ENCODE peak calls at places on chromosomes 3 and 15, in seven cellular contexts. S is dorsolateral prefrontal cortex, Z is heart right ventricle, C is astrocyte of the spinal cord, O is mucosa of descending colon, T is adrenal gland, A is esophagus squamous epithelium. Y is an unnamed sample.

GRCh38 chr3:140758791-140759444 is 81.1 kb downstream of the TRIM42 start:
- DNase-seq in S (no peak), Z (no peak), C (no peak), O (no peak), T (no peak), A (no peak), Y (no peak)

GRCh38 chr3:47512416-47513124 is 942 bp downstream of the ELP6 start:
- DNase-seq in S (no peak), Z (peak), C (peak), O (peak), T (peak), A (no peak), Y (no peak)

GRCh38 chr15:63086271-63086670 is 35.4 kb upstream of the LACTB start:
- DNase-seq in S (no peak), Z (no peak), C (peak), O (no peak), T (no peak), A (no peak), Y (no peak)

GRCh38 chr3:109161487-109162108 is 25.1 kb downstream of the C3orf85 start:
- DNase-seq in S (no peak), Z (no peak), C (no peak), O (no peak), T (no peak), A (no peak), Y (no peak)

GRCh38 chr3:12479919-12480425 is 4.3 kb upstream of the TSEN2 start:
- DNase-seq in S (no peak), Z (peak), C (peak), O (peak), T (no peak), A (no peak), Y (peak)

GRCh38 chr15:36807134-36807764 is 227.8 kb downstream of the CDIN1 start:
- DNase-seq in S (no peak), Z (no peak), C (no peak), O (no peak), T (no peak), A (no peak), Y (no peak)

GRCh38 chr3:171566803-171567422 is 106.7 kb upstream of the TNIK start:
- DNase-seq in S (no peak), Z (no peak), C (peak), O (no peak), T (no peak), A (no peak), Y (peak)

GRCh38 chr3:105365536-105366301 is 990 bp upstream of the ALCAM start:
- DNase-seq in S (no peak), Z (no peak), C (peak), O (no peak), T (no peak), A (no peak), Y (no peak)

GRCh38 chr3:141407043-141407442 is 38.7 kb downstream of the ZBTB38 start:
- DNase-seq in S (no peak), Z (peak), C (peak), O (no peak), T (peak), A (no peak), Y (no peak)

GRCh38 chr3:162072656-162073055 is 576.0 kb downstream of the OTOL1 start:
- DNase-seq in S (no peak), Z (no peak), C (no peak), O (no peak), T (no peak), A (no peak), Y (no peak)

GRCh38 chr3:124592658-124593441 is 137.4 kb upstream of the UMPS start:
- DNase-seq in S (no peak), Z (no peak), C (no peak), O (peak), T (no peak), A (no peak), Y (no peak)

GRCh38 chr15:31497838-31498237 is 171.2 kb downstream of the KLF13 start:
- DNase-seq in S (no peak), Z (no peak), C (no peak), O (no peak), T (no peak), A (no peak), Y (no peak)

GRCh38 chr3:7536510-7536909 is 675.6 kb downstream of the GRM7 start:
- DNase-seq in S (no peak), Z (no peak), C (no peak), O (no peak), T (no peak), A (no peak), Y (no peak)

GRCh38 chr15:73601449-73602425 is 31.5 kb downstream of the NPTN start:
- DNase-seq in S (peak), Z (peak), C (peak), O (no peak), T (peak), A (no peak), Y (peak)

GRCh38 chr3:25107918-25108617 is 320.0 kb upstream of the RARB start:
- DNase-seq in S (no peak), Z (no peak), C (no peak), O (no peak), T (no peak), A (no peak), Y (no peak)

GRCh38 chr3:66239513-66240135 is 18.8 kb downstream of the SLC25A26 start:
- DNase-seq in S (no peak), Z (no peak), C (no peak), O (no peak), T (no peak), A (no peak), Y (no peak)

GRCh38 chr3:49750056-49750455 is 26.3 kb upstream of the GMPPB start:
- DNase-seq in S (no peak), Z (no peak), C (no peak), O (no peak), T (no peak), A (no peak), Y (no peak)

GRCh38 chr3:189340680-189341460 is 169.1 kb downstream of the TPRG1 start:
- DNase-seq in S (no peak), Z (no peak), C (no peak), O (no peak), T (peak), A (no peak), Y (no peak)

DNA sequence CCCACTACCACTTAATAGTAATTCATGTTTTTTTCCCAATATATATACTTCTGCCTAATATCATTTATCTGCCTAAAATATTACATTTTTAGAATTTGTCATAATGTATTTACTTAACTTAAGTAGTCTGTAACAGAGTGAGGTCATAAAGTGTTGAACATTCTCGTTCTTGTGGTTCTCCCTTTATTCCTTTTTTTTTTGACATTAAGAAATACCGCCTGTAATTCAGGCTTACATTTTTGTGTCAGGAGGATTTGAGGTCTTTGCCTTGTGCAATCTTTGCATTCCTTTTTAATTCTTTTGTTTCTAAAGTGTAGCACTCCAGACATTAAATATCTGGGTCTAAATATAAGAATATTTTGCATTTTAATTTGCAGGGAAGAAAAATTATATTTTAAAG is 315.4 kb downstream of the PTPRG start:
- DNase-seq in S (no peak), Z (no peak), C (peak), O (no peak), T (no peak), A (no peak), Y (no peak)
- H3K4me3 ChIP-seq in S (no peak), Z (no peak), C (no peak), O (no peak), T (no peak), A (no peak), Y (no peak)

GRCh38 chr3:52388348-52388821 is 56.5 kb downstream of the SEMA3G start:
- DNase-seq in S (no peak), Z (no peak), C (no peak), O (no peak), T (no peak), A (no peak), Y (no peak)
- TF ChIP-seq CTCF in S (no peak), Z (no peak), C (no peak), O (no peak), T (no peak), A (no peak), Y (peak)

GRCh38 chr15:51727141-51727897 is 10.1 kb downstream of the LYSMD2 start:
- DNase-seq in S (no peak), Z (no peak), C (no peak), O (no peak), T (peak), A (no peak), Y (no peak)

GRCh38 chr15:51724199-51724598 is 13.3 kb downstream of the LYSMD2 start:
- DNase-seq in S (no peak), Z (no peak), C (no peak), O (no peak), T (no peak), A (no peak), Y (no peak)

GRCh38 chr15:51724673-51725072 is 12.8 kb downstream of the LYSMD2 start:
- DNase-seq in S (no peak), Z (no peak), C (no peak), O (no peak), T (no peak), A (no peak), Y (no peak)

GRCh38 chr15:51721199-51721960 is 16.1 kb downstream of the LYSMD2 start:
- DNase-seq in S (no peak), Z (no peak), C (no peak), O (no peak), T (no peak), A (no peak), Y (no peak)

DNA sequence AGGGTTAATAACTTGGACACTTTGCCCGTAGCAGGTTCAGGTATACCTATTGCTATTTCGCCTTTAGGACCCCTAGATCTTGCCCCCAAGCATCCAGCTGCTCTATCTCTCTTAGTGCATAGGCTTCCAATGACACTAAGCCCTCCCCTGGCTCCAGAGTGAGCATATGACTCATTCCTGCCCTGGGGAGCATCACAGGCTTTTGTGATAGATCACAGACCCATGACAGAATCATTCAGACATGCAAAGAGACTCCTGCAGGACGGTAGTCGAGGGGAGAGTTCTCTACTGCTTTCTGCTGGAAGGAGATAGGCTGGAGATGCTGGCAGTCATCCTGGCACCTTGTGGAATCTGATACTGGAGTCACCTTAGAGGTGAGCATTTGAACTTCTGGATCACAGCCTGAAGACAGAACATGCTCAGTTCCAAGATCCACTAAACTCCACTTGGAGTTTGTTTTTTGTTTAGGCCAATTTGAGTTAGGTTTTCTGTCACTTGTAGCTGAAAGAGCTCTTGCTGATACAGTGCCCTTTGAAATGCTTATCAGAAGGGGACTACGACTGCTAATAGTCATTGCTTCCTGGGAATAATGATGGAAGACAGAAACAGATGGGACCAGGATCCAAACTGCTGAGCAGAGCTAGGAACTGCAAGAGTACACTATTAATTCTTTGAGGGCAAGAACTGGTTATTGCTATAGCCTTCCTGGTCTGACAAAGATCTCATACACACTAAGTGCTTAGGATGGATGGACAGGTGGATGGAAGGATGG is 11.0 kb downstream of the LYSMD2 start:
- DNase-seq in S (no peak), Z (peak), C (peak), O (no peak), T (peak), A (no peak), Y (peak)
- H3K4me3 ChIP-seq in S (no peak), Z (no peak), C (no peak), O (no peak), T (no peak), A (no peak), Y (no peak)

GRCh38 chr3:114597012-114597411 is 303.2 kb downstream of the TIGIT start:
- DNase-seq in S (no peak), Z (no peak), C (no peak), O (no peak), T (no peak), A (no peak), Y (no peak)
- TF ChIP-seq CTCF in S (no peak), Z (no peak), C (peak), O (no peak), T (no peak), A (no peak), Y (no peak)

DNA sequence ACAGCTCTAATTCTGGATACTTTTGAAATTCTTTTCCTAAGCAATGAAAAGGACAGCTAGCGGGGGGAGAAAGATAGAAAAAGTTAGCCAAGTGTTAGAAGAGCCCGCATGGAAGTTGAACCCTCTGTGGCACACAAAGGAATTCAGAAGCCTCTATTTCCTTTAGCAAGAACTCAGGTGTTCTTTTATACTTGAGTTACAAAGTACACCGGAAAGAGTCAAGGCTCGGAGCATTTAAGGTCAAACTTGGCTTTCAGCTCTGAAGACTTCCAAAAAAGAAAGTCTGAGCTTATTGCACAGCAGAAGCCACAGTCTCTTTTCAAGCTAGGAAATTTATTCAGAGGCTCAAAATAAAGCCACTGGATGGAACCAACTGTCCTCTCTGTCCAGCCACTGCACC is 350.7 kb upstream of the TBL1XR1 start:
- DNase-seq in S (no peak), Z (no peak), C (no peak), O (no peak), T (no peak), A (no peak), Y (no peak)
- H3K4me3 ChIP-seq in S (no peak), Z (no peak), C (no peak), O (no peak), T (no peak), A (no peak), Y (no peak)

DNA sequence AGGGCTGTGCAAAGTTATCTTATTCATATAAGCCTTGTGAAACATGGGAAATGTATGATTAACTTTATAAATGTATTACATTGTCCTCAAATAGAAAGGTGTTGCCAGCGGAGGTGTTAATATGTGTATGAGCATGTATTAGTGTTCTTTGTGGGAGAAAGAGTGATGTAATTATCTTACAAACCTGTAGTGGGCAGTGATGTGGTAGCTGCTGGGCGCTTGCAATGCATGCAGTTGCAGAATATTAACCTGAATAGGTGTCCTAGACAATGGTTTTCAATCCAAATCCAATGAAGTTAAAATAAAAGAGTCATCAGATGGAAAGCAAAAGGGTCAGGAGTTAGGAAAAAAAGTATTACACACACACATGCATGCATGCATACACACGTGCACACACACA is 881.3 kb upstream of the CADM2 start:
- DNase-seq in S (no peak), Z (no peak), C (no peak), O (no peak), T (no peak), A (no peak), Y (no peak)
- TF ChIP-seq CTCF in S (no peak), Z (no peak), C (peak), O (no peak), T (no peak), A (no peak), Y (peak)